ENCODE peak calls at places on chromosomes 4 and X, in eight cellular contexts. One of them, this sample, is unnamed. For H3K4me1, the result is how much of the 10 kb centered on the place peaks cover.

GRCh38 chrX:136318895-136319597 is 18.3 kb downstream of the ADGRG4 start:
- DNase-seq in transverse colon: no peak
- DNase-seq in K562: no peak
- DNase-seq in HCT116: no peak
- DNase-seq in H1: no peak
- DNase-seq in vagina: no peak
- DNase-seq in breast epithelium: no peak
- DNase-seq in GM23338: no peak
- DNase-seq in this sample: no peak

GRCh38 chrX:54358424-54359211 is 772 bp upstream of the WNK3 start:
- DNase-seq in transverse colon: peak
- DNase-seq in breast epithelium: peak
- DNase-seq in HCT116: no peak
- DNase-seq in K562: no peak
- DNase-seq in vagina: no peak
- DNase-seq in H1: peak
- DNase-seq in GM23338: peak
- DNase-seq in this sample: peak

GRCh38 chr4:1800805-1801204 is 7.7 kb downstream of the FGFR3 start:
- DNase-seq in K562: no peak
- DNase-seq in transverse colon: no peak
- DNase-seq in breast epithelium: no peak
- DNase-seq in vagina: no peak
- DNase-seq in H1: no peak
- DNase-seq in GM23338: no peak
- DNase-seq in HCT116: no peak
- DNase-seq in this sample: no peak

GRCh38 chrX:105460366-105460765 is 239.9 kb upstream of the TEX13A start:
- DNase-seq in K562: no peak
- DNase-seq in H1: no peak
- DNase-seq in vagina: no peak
- DNase-seq in HCT116: no peak
- DNase-seq in breast epithelium: no peak
- DNase-seq in GM23338: no peak
- DNase-seq in transverse colon: no peak
- DNase-seq in this sample: no peak

GRCh38 chr4:185730849-185731608 is 81.0 kb downstream of the SORBS2 start:
- DNase-seq in transverse colon: no peak
- DNase-seq in breast epithelium: no peak
- DNase-seq in H1: no peak
- DNase-seq in vagina: no peak
- DNase-seq in HCT116: no peak
- DNase-seq in GM23338: no peak
- DNase-seq in K562: no peak
- DNase-seq in this sample: no peak

GRCh38 chr4:55851885-55852284 is 1.6 kb upstream of the EXOC1 start:
- DNase-seq in transverse colon: peak
- DNase-seq in vagina: no peak
- DNase-seq in HCT116: no peak
- DNase-seq in K562: no peak
- DNase-seq in H1: no peak
- DNase-seq in GM23338: no peak
- DNase-seq in breast epithelium: no peak
- DNase-seq in this sample: no peak

GRCh38 chrX:118974908-118975671 is 672 bp downstream of the LONRF3 start:
- DNase-seq in H1: no peak
- DNase-seq in transverse colon: peak
- DNase-seq in breast epithelium: no peak
- DNase-seq in GM23338: peak
- DNase-seq in HCT116: no peak
- DNase-seq in vagina: peak
- DNase-seq in K562: peak
- DNase-seq in this sample: peak

GRCh38 chrX:69072486-69073006 is 92.7 kb downstream of the PJA1 start:
- DNase-seq in HCT116: no peak
- DNase-seq in H1: no peak
- DNase-seq in K562: no peak
- DNase-seq in vagina: no peak
- DNase-seq in GM23338: no peak
- DNase-seq in breast epithelium: no peak
- DNase-seq in transverse colon: no peak
- DNase-seq in this sample: no peak

DNA sequence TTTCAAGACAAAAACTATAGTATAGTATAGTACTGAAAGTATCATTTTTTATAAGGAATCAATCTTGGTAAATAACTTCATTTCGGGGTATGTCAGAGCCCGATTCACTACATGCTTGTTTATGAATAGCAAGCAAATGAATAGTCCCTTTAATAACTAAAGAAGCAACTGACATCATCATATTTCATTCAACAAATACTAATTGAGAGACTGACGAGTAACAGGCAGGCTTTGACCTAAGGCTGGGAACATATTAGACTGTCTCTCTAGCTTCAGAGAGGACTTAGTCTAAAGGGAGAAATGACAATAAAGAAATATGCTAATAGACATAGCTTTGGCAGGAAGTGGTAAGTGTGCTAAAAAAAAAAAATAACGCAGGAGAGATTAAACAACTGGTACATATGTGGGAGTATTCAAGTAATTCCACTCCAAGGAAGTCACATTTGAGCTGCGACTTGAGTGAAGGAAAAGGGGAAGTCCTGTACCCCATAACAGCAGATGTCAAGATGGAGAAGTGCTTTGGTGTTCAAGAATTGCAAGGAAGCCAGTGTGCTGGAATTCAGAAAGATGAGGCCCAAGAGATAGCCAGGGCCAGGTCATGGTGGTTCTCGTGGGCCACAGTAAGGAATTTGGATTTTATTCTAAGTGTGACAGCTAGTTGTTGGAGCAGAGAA is 284.9 kb downstream of the FBXO8 start:
- DNase-seq in H1: no peak
- DNase-seq in K562: no peak
- DNase-seq in breast epithelium: no peak
- DNase-seq in vagina: no peak
- DNase-seq in GM23338: no peak
- DNase-seq in HCT116: no peak
- DNase-seq in transverse colon: no peak
- DNase-seq in this sample: no peak
- TF ChIP-seq POLR2AphosphoS5 in H1: no peak
- TF ChIP-seq POLR2AphosphoS5 in K562: no peak
- TF ChIP-seq POLR2AphosphoS5 in breast epithelium: no peak
- TF ChIP-seq POLR2AphosphoS5 in vagina: no peak
- TF ChIP-seq POLR2AphosphoS5 in GM23338: no peak
- TF ChIP-seq POLR2AphosphoS5 in HCT116: no peak
- TF ChIP-seq POLR2AphosphoS5 in transverse colon: no peak
- TF ChIP-seq POLR2AphosphoS5 in this sample: no peak

DNA sequence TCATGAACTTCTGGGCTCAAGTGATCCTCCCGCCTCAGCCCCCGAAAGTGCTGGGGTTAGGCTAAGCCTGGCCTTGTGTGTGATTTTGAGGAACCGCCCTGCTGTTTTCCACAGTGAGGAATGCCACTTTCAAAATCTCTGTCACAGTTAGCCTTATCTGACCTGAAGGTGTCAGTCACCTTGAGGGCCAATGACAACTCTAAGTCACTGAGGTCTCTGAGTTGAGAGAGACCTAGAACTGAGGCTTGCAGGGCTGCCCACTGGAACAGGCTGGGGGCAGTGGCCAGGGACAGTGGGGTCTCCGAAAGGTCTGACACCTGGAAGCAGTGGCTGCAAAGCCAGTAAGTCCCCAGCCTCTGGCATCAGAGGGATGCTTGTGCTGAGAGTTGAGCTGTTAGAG is 6.1 kb downstream of the TADA2B start:
- DNase-seq in transverse colon: no peak
- DNase-seq in GM23338: no peak
- DNase-seq in breast epithelium: no peak
- DNase-seq in vagina: no peak
- DNase-seq in K562: no peak
- DNase-seq in H1: no peak
- DNase-seq in HCT116: no peak
- DNase-seq in this sample: no peak
- H3K4me1 ChIP-seq in transverse colon: under half
- H3K4me1 ChIP-seq in GM23338: under half
- H3K4me1 ChIP-seq in breast epithelium: under half
- H3K4me1 ChIP-seq in vagina: half or more
- H3K4me1 ChIP-seq in K562: under half
- H3K4me1 ChIP-seq in H1: under half
- H3K4me1 ChIP-seq in HCT116: under half
- H3K4me1 ChIP-seq in this sample: under half

DNA sequence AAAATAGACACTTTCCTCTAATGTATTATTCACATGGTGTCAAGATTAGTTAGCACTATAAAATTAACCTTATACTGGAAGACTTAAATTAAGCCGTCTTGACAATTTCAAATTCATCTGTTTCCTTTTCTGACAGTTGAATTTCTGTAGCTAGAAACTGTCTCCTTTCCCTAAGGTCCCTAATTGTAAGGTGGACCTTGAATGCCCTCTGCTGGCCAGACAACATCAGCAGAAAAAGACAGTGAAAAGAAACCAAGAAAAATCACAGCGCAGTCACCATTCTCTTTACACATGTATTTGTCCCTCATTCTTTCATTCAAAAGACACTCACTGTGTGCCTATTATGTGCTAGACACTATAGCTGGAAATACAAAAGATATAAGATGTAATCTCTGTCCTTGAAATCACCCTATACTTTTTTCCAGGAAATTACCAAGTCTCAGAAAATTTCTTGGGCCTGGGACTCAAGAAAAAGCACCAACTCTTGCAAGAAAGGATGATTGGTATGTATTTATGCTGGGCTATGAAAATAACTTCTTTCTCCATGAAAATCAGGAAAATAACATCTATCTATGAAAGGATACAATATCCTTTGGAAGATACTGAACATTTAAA is 32.7 kb upstream of the AMBN start:
- DNase-seq in transverse colon: peak
- DNase-seq in breast epithelium: no peak
- DNase-seq in H1: no peak
- DNase-seq in K562: peak
- DNase-seq in GM23338: peak
- DNase-seq in vagina: no peak
- DNase-seq in HCT116: peak
- DNase-seq in this sample: peak
- H3K4me3 ChIP-seq in transverse colon: no peak
- H3K4me3 ChIP-seq in breast epithelium: no peak
- H3K4me3 ChIP-seq in H1: no peak
- H3K4me3 ChIP-seq in K562: no peak
- H3K4me3 ChIP-seq in GM23338: no peak
- H3K4me3 ChIP-seq in vagina: no peak
- H3K4me3 ChIP-seq in HCT116: no peak
- H3K4me3 ChIP-seq in this sample: no peak

GRCh38 chrX:149541521-149542047 is 772 bp downstream of the EOLA1 start:
- DNase-seq in vagina: peak
- DNase-seq in K562: peak
- DNase-seq in HCT116: no peak
- DNase-seq in H1: no peak
- DNase-seq in GM23338: peak
- DNase-seq in breast epithelium: no peak
- DNase-seq in transverse colon: no peak
- DNase-seq in this sample: no peak
- TF ChIP-seq POLR2AphosphoS5 in vagina: no peak
- TF ChIP-seq POLR2AphosphoS5 in K562: peak
- TF ChIP-seq POLR2AphosphoS5 in HCT116: no peak
- TF ChIP-seq POLR2AphosphoS5 in H1: no peak
- TF ChIP-seq POLR2AphosphoS5 in GM23338: no peak
- TF ChIP-seq POLR2AphosphoS5 in breast epithelium: no peak
- TF ChIP-seq POLR2AphosphoS5 in transverse colon: no peak
- TF ChIP-seq POLR2AphosphoS5 in this sample: no peak

This sample was measured in prostate gland.